ENCODE peak calls at places on chromosome 10, in ten cellular contexts. A is IMR-90, F is body of pancreas, J is foreskin fibroblast, H is MM.1S, C is gastrocnemius medialis, W is left lung, B is G401, U is naive B cell, K is dorsolateral prefrontal cortex. S is an unnamed sample.

GRCh38 chr10:34058922-34059614 is 724.6 kb upstream of the NRP1 start:
- DNase-seq in A (no peak), F (no peak), J (no peak), H (no peak), C (no peak), W (no peak), B (no peak), U (no peak), K (no peak), S (no peak)

GRCh38 chr10:9766762-9767161 is 1250.9 kb upstream of the CELF2 start:
- DNase-seq in A (no peak), F (no peak), J (no peak), H (no peak), C (no peak), W (no peak), B (no peak), U (no peak), K (no peak), S (no peak)

GRCh38 chr10:124703778-124704427 is 40.3 kb downstream of the FAM53B start:
- DNase-seq in A (no peak), F (peak), J (no peak), H (no peak), C (peak), W (no peak), B (peak), U (no peak), K (peak), S (no peak)

GRCh38 chr10:42933454-42934340 is 143.2 kb upstream of the RET start:
- DNase-seq in A (peak), F (peak), J (no peak), H (no peak), C (no peak), W (peak), B (no peak), U (no peak), K (no peak), S (peak)

GRCh38 chr10:35259769-35260397 is 76.4 kb upstream of the CCNY start:
- DNase-seq in A (peak), F (no peak), J (peak), H (no peak), C (no peak), W (no peak), B (no peak), U (no peak), K (no peak), S (no peak)

GRCh38 chr10:73398024-73398423 is 15.8 kb downstream of the ANXA7 start:
- DNase-seq in A (no peak), F (no peak), J (no peak), H (no peak), C (no peak), W (no peak), B (no peak), U (no peak), K (no peak), S (no peak)

GRCh38 chr10:78470267-78471103 is 436.8 kb downstream of the RPS24 start:
- DNase-seq in A (peak), F (no peak), J (no peak), H (no peak), C (no peak), W (no peak), B (peak), U (no peak), K (no peak), S (no peak)

GRCh38 chr10:75401569-75402485 is at the start of gene ZNF503:
- DNase-seq in A (peak), F (peak), J (peak), H (peak), C (peak), W (peak), B (peak), U (no peak), K (peak), S (no peak)

GRCh38 chr10:102419561-102420442 is 834 bp upstream of the FBXL15 start:
- DNase-seq in A (no peak), F (peak), J (no peak), H (peak), C (no peak), W (peak), B (peak), U (peak), K (peak), S (peak)

GRCh38 chr10:31952066-31952465 is 23.4 kb upstream of the ARHGAP12 start:
- DNase-seq in A (no peak), F (no peak), J (no peak), H (no peak), C (no peak), W (no peak), B (no peak), U (no peak), K (no peak), S (no peak)

GRCh38 chr10:3514691-3515090 is 270.3 kb downstream of the KLF6 start:
- DNase-seq in A (no peak), F (no peak), J (no peak), H (no peak), C (no peak), W (no peak), B (no peak), U (no peak), K (no peak), S (no peak)

GRCh38 chr10:83222832-83223742 is 916.2 kb upstream of the GHITM start:
- DNase-seq in A (no peak), F (no peak), J (no peak), H (no peak), C (no peak), W (peak), B (no peak), U (no peak), K (no peak), S (no peak)

GRCh38 chr10:60187691-60188090 is 202.0 kb downstream of the ANK3 start:
- DNase-seq in A (no peak), F (no peak), J (no peak), H (no peak), C (no peak), W (no peak), B (no peak), U (no peak), K (no peak), S (no peak)

GRCh38 chr10:2212196-2212719 is 474.9 kb upstream of the ADARB2 start:
- DNase-seq in A (no peak), F (no peak), J (no peak), H (no peak), C (no peak), W (no peak), B (no peak), U (no peak), K (no peak), S (no peak)

GRCh38 chr10:6721964-6722615 is 142.0 kb upstream of the PRKCQ start:
- DNase-seq in A (peak), F (no peak), J (peak), H (no peak), C (no peak), W (no peak), B (no peak), U (no peak), K (no peak), S (no peak)

GRCh38 chr10:129968937-129969527 is 5.0 kb upstream of the EBF3 start:
- DNase-seq in A (peak), F (peak), J (peak), H (no peak), C (no peak), W (no peak), B (no peak), U (no peak), K (no peak), S (no peak)

GRCh38 chr10:70355234-70356021 is 27.0 kb downstream of the LRRC20 start:
- DNase-seq in A (no peak), F (no peak), J (no peak), H (no peak), C (no peak), W (no peak), B (no peak), U (peak), K (no peak), S (no peak)

GRCh38 chr10:28891058-28891713 is 213.9 kb downstream of the BAMBI start:
- DNase-seq in A (no peak), F (no peak), J (no peak), H (no peak), C (no peak), W (no peak), B (no peak), U (no peak), K (no peak), S (no peak)

GRCh38 chr10:100204370-100204769 is 18.5 kb upstream of the ERLIN1 start:
- DNase-seq in A (no peak), F (no peak), J (no peak), H (no peak), C (no peak), W (no peak), B (no peak), U (no peak), K (no peak), S (no peak)

GRCh38 chr10:103720328-103720963 is 134.9 kb downstream of the SH3PXD2A start:
- DNase-seq in A (peak), F (no peak), J (no peak), H (no peak), C (no peak), W (peak), B (peak), U (no peak), K (no peak), S (no peak)

S was measured in naive thymus-derived CD4-positive, alpha-beta T cell.